ENCODE peak calls at places on chromosomes 13 and 19, in eight cellular contexts. E is esophagus muscularis mucosa, P is vagina, H is suprapubic skin, J is transverse colon, Q is HCT116, L is HL-60, B is Panc1. M is an unnamed sample.

GRCh38 chr19:7152568-7152967 is 83.1 kb downstream of the ZNF557 start:
- DNase-seq in E (no peak), Q (no peak), P (no peak), J (no peak), H (no peak), B (no peak), L (no peak), M (peak; percentile 48)

GRCh38 chr13:69585656-69586055 is 522.0 kb upstream of the ATXN8OS start:
- DNase-seq in J (no peak), B (no peak), H (no peak), L (no peak), P (no peak), Q (no peak), E (no peak), M (no peak)

GRCh38 chr19:45160870-45161714 is at the start of gene NKPD1:
- DNase-seq in L (no peak), J (peak; percentile 71), Q (no peak), P (no peak), H (no peak), E (no peak), B (no peak), M (no peak)

GRCh38 chr13:50550151-50550550 is 293.3 kb downstream of the DLEU7 start:
- DNase-seq in L (no peak), J (no peak), P (no peak), Q (no peak), E (no peak), B (no peak), H (no peak), M (no peak)

GRCh38 chr19:39915101-39915847 is 19.2 kb downstream of the FCGBP start:
- DNase-seq in P (no peak), H (no peak), J (no peak), Q (no peak), B (no peak), E (peak; percentile 75), L (no peak), M (no peak)

GRCh38 chr19:44796701-44797115 is 12.2 kb upstream of the BCAM start:
- DNase-seq in P (no peak), J (no peak), L (no peak), H (no peak), Q (no peak), E (no peak), B (no peak), M (no peak)

GRCh38 chr19:31223805-31224534 is 125.3 kb downstream of the TSHZ3 start:
- DNase-seq in E (no peak), Q (no peak), B (no peak), P (no peak), H (no peak), J (no peak), L (no peak), M (no peak)

GRCh38 chr19:18478545-18479311 is 40.8 kb upstream of the ISYNA1 start:
- DNase-seq in B (no peak), J (peak; percentile 76), L (peak; percentile 97), H (peak; percentile 94), E (peak; percentile 96), P (no peak), Q (no peak), M (peak; percentile 94)

GRCh38 chr19:35911173-35911572 is 3.1 kb upstream of the TYROBP start:
- DNase-seq in E (no peak), Q (no peak), H (no peak), B (no peak), L (peak; percentile 42), P (no peak), J (no peak), M (no peak)

GRCh38 chr13:76014618-76015315 is 378.6 kb downstream of the LMO7 start:
- DNase-seq in Q (no peak), J (no peak), H (no peak), P (no peak), L (no peak), B (no peak), E (no peak), M (no peak)

GRCh38 chr19:41265376-41266153 is 1.4 kb downstream of the HNRNPUL1 start:
- DNase-seq in B (no peak), L (peak; percentile 14), E (no peak), H (no peak), J (peak; percentile 24), Q (no peak), P (no peak), M (peak; percentile 64)

GRCh38 chr13:76937416-76937815 is 10.9 kb upstream of the ACOD1 start:
- DNase-seq in P (no peak), L (no peak), B (no peak), H (no peak), E (no peak), J (no peak), Q (peak; percentile 3), M (no peak)

DNA sequence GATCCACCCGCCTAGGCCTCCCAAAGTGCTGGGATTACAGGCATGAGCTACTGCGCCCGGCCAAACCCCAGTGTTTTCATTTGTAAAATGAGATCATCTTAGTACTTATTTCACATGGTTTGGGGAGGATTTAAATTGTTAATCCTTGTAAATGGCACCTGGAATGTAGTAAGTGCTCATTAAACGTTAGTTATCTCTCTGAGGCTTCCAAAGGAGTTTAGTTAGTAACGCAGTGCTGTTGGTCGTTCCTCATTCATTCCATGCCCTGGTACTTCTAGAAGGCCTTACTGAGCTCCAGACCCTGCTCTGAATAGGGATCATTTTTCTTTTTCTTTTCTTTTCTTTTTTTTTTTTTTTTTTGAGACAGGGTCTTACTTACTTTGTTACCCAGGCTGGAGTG is 5.2 kb downstream of the CPT1C start:
- DNase-seq in Q (no peak), P (no peak), E (no peak), L (no peak), H (no peak), B (no peak), J (no peak), M (no peak)
- TF ChIP-seq POLR2AphosphoS5 in Q (no peak), P (no peak), E (no peak), L (no peak), H (no peak), B (no peak), J (no peak), M (no peak)

GRCh38 chr19:5026706-5027273 is 57.9 kb downstream of the KDM4B start:
- DNase-seq in E (no peak), B (no peak), Q (no peak), P (no peak), J (no peak), L (no peak), H (no peak), M (no peak)
- H3K27ac ChIP-seq in E (peak overlapping the region; percentile 22), B (no peak overlapping the region), Q (no peak overlapping the region), P (peak overlapping the region; percentile 47), J (no peak overlapping the region), L (no peak overlapping the region), H (no peak overlapping the region), M (no peak overlapping the region)

DNA sequence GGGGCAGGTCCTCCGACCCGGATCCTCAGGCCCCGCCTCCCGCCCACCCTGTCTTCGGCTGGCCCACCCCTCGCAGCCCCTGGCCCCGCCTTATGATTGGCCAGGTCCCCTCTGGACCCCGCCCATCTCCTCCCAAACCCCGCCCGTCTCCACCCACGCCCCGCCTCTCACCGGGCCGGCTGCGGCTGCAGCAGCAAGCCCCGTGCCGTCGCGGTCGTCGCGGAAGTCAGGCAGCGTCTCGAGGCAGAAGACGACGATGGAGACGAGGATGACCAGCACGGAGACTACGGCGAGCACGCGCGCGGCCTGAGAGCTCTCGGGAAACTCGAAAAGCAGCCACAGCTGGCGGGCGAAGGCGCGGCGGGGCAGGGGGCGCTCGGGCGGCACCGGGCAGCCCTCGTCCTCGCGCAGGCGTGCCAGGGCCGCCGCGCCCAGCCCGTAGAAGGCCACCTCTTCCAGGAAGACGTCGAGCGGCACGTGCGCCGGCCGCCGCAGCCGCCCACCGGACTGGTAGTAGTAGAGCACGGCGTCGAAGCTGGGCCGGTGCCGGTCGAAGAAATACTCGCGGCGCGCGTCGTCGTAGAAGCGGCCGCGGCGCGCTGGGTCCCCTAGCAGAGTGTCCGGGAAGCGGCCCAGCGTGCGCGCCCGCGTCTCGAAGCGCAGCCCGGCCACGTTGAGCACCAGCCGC is 495 bp downstream of the KCNA7 start:
- DNase-seq in J (no peak), Q (no peak), P (no peak), H (no peak), B (no peak), E (no peak), L (no peak), M (no peak)
- TF ChIP-seq POLR2AphosphoS5 in J (no peak), Q (no peak), P (no peak), H (no peak), B (no peak), E (no peak), L (no peak), M (no peak)

DNA sequence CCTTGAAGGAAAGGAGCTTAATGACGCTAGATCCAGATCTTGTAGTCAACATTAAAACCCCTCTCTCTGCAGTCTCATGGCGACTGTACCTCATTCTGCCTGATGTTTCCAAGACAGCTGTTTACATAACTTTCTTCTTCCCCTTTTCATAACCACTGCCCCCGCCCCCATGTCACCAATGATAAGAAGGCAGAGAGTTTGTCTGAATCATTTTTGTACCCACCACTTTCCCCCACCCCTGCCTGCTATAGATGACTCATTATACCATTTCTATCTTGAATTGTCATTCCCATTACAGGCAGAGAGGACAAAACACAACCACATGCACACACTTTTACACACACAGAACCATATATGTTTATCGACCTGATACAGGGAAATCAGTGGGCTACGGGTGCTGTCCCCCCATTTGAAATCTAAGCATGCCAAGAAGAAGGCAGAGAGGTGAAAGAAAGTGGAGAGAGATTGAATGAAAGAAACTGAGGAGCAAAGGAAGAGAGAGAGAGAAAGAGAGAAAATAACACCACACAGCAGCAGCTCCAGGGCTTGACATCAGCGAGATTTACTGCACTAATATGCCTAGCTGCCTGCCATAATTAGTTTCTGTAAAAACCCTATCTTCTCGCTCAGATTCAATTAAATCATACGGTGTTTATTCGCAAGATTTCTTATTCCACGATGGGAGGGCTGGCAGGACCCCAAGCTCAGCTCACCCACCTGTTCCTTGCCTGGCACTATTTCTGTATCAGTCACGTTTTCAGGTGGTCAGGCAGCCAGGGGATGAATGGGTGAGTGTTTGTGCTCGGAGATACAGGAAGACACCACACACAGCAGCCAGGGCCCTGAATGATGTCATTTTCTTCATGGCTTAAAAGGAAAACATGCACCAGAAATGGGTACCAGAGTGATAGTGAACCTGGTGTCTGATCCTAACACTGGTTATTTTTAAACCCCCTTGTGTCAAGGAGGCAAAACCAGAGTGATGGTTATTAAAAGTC is 114.3 kb upstream of the SERP2 start:
- DNase-seq in H (no peak), P (no peak), E (no peak), B (no peak), Q (no peak), L (peak; percentile 95), J (peak; percentile 48), M (no peak)
- H3K27ac ChIP-seq in H (no peak overlapping the region), P (no peak overlapping the region), E (peak overlapping the region; percentile 42), B (no peak overlapping the region), Q (no peak overlapping the region), L (peak overlapping the region; percentile 56), J (peak overlapping the region; percentile 9), M (no peak overlapping the region)

M was measured in sigmoid colon.